ENCODE peak calls at places on chromosomes 3 and 15, in eight cellular contexts. L, Q, Z, U, T, X, R and G are unnamed samples. For H3K27me3, the result is how much of the 10 kb centered on the place peaks cover.

GRCh38 chr3:44080507-44080906 is 161.2 kb upstream of the TOPAZ1 start:
- DNase-seq in L (no peak), Q (no peak), Z (no peak), U (no peak), T (no peak), X (no peak), R (no peak), G (no peak)

GRCh38 chr3:187739561-187740445 is 5.5 kb downstream of the BCL6 start:
- DNase-seq in L (peak), Q (peak), Z (peak), U (peak), T (peak), X (no peak), R (peak), G (peak)

GRCh38 chr3:121730940-121731687 is 18.4 kb downstream of the GOLGB1 start:
- DNase-seq in L (no peak), Q (no peak), Z (no peak), U (no peak), T (no peak), X (no peak), R (no peak), G (no peak)

GRCh38 chr3:197511853-197512635 is 43.7 kb downstream of the BDH1 start:
- DNase-seq in L (no peak), Q (no peak), Z (no peak), U (no peak), T (no peak), X (no peak), R (no peak), G (no peak)

GRCh38 chr3:71398157-71398836 is 185.2 kb downstream of the FOXP1 start:
- DNase-seq in L (no peak), Q (no peak), Z (no peak), U (no peak), T (no peak), X (no peak), R (no peak), G (no peak)

GRCh38 chr15:29018406-29018805 is 132.6 kb downstream of the APBA2 start:
- DNase-seq in L (no peak), Q (no peak), Z (no peak), U (no peak), T (no peak), X (no peak), R (no peak), G (no peak)

GRCh38 chr3:23455775-23456174 is 252.6 kb downstream of the UBE2E2 start:
- DNase-seq in L (no peak), Q (no peak), Z (no peak), U (no peak), T (peak), X (no peak), R (no peak), G (no peak)

GRCh38 chr15:25710184-25710583 is 152.9 kb downstream of the ATP10A start:
- DNase-seq in L (peak), Q (no peak), Z (no peak), U (peak), T (peak), X (no peak), R (peak), G (peak)

GRCh38 chr3:173529062-173529711 is 131.6 kb downstream of the NLGN1 start:
- DNase-seq in L (no peak), Q (no peak), Z (no peak), U (no peak), T (peak), X (no peak), R (no peak), G (peak)

GRCh38 chr15:63250312-63250965 is 27.0 kb upstream of the APH1B start:
- DNase-seq in L (no peak), Q (no peak), Z (no peak), U (no peak), T (peak), X (peak), R (no peak), G (no peak)

GRCh38 chr3:185737020-185737419 is 87.8 kb downstream of the IGF2BP2 start:
- DNase-seq in L (no peak), Q (no peak), Z (no peak), U (no peak), T (peak), X (no peak), R (no peak), G (no peak)

GRCh38 chr15:55247766-55248427 is 41.7 kb downstream of the RAB27A start:
- DNase-seq in L (no peak), Q (no peak), Z (no peak), U (no peak), T (no peak), X (no peak), R (peak), G (peak)

GRCh38 chr3:45819543-45819942 is 22.4 kb downstream of the LZTFL1 start:
- DNase-seq in L (no peak), Q (no peak), Z (no peak), U (no peak), T (peak), X (no peak), R (no peak), G (no peak)

GRCh38 chr15:36951747-36952247 is 148.6 kb downstream of the MEIS2 start:
- DNase-seq in L (no peak), Q (no peak), Z (no peak), U (peak), T (peak), X (no peak), R (peak), G (no peak)

GRCh38 chr3:105752791-105753415 is 115.9 kb downstream of the CBLB start:
- DNase-seq in L (no peak), Q (peak), Z (no peak), U (no peak), T (peak), X (no peak), R (peak), G (no peak)

GRCh38 chr15:73654659-73655058 is 21.5 kb upstream of the NPTN start:
- DNase-seq in L (no peak), Q (no peak), Z (no peak), U (no peak), T (no peak), X (no peak), R (no peak), G (no peak)

GRCh38 chr3:45798034-45798433 is 1.7 kb upstream of the SLC6A20 start:
- DNase-seq in L (no peak), Q (no peak), Z (no peak), U (no peak), T (no peak), X (no peak), R (no peak), G (no peak)

GRCh38 chr15:68994149-68994548 is 20.3 kb upstream of the NOX5 start:
- DNase-seq in L (no peak), Q (no peak), Z (no peak), U (no peak), T (peak), X (no peak), R (no peak), G (no peak)

GRCh38 chr3:119296723-119297122 is 2.5 kb downstream of the ARHGAP31 start:
- DNase-seq in L (no peak), Q (no peak), Z (no peak), U (no peak), T (peak), X (no peak), R (no peak), G (no peak)

GRCh38 chr3:74214286-74214685 is 400.2 kb downstream of the CNTN3 start:
- DNase-seq in L (no peak), Q (no peak), Z (no peak), U (no peak), T (peak), X (no peak), R (no peak), G (no peak)

GRCh38 chr15:70906842-70907241 is 14.2 kb downstream of the LRRC49 start:
- DNase-seq in L (no peak), Q (no peak), Z (no peak), U (no peak), T (peak), X (no peak), R (no peak), G (no peak)

DNA sequence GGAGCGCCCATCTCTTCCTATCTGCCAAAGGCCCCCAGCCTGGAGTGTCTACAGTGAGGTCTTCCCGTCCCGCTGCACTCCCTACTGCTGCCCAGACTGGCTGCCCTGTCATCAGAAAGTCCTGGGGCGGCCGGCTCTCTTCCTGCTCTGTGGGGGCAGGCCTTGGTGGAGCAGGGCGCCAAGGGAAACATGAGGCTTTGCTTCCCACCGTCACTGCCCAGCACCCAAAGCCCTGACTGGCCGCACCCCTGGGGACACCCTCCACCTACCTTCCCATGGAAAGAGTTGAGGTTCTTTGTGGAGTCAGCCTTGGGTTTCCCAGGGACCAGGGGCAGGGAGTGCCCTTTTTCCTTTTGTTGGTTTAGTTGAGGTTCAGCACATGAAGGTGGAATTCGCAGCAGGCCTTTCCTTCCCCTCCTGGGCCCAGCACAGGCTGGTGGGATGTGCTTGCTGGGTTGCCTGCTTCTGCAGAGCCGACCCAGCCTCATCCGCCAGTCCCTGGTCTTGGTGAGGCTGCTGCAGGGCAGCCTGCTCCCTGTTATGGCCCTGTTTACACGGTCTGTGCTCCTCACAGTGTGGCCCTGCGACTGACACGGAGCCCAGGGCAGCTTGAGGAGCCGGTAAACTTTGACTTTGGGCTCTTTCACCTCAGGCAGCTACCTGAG is 51.8 kb upstream of the PLXNA1 start:
- DNase-seq in L (no peak), Q (no peak), Z (no peak), U (no peak), T (no peak), X (no peak), R (no peak), G (no peak)
- H3K27ac ChIP-seq in L (no peak), Q (no peak), Z (no peak), U (no peak), T (no peak), X (no peak), R (no peak), G (no peak)

GRCh38 chr15:88610756-88611231 is 10.3 kb upstream of the AEN start:
- DNase-seq in L (no peak), Q (no peak), Z (no peak), U (peak), T (no peak), X (no peak), R (no peak), G (no peak)

GRCh38 chr15:88605507-88606436 is 15.4 kb upstream of the AEN start:
- DNase-seq in L (peak), Q (no peak), Z (no peak), U (peak), T (peak), X (no peak), R (peak), G (no peak)

GRCh38 chr15:88609344-88609743 is 11.8 kb upstream of the AEN start:
- DNase-seq in L (no peak), Q (no peak), Z (no peak), U (no peak), T (no peak), X (no peak), R (no peak), G (no peak)

GRCh38 chr15:88606437-88606794 is 14.7 kb upstream of the AEN start:
- DNase-seq in L (no peak), Q (no peak), Z (no peak), U (no peak), T (no peak), X (no peak), R (no peak), G (no peak)

DNA sequence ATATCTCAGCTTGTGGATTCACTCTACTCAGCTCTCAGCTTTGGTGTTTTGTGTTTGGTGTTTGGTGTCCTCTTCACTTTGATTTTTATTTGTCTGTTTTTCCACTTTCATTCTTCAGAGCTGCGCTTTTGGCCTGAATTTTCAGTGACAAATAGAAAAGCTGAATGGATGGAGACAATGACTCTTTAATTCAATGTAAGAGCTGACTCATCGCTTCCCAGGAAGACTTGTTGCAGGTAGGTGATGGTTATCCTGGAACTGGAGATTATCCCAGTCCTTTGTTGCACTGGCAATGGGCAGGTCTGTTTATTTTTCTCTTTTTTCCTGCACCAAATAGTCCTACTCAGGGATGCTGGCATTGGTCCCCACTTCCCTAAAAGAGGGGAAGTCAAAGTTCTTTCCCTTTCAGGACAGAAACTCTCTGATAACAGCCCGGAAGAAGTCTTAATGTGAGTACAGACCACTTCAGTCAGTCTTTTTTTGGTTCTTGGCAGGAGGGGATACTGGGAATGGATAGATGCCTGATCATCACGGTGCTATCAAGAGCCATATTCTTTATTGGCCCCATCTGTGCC is 12.4 kb upstream of the AEN start:
- DNase-seq in L (no peak), Q (no peak), Z (no peak), U (no peak), T (no peak), X (no peak), R (no peak), G (no peak)
- H3K27me3 ChIP-seq in L (under half), Q (under half), Z (under half), U (under half), T (under half), X (half or more), R (under half), G (under half)

GRCh38 chr15:42092666-42093445 is 1.5 kb downstream of the PLA2G4D start:
- DNase-seq in L (no peak), Q (no peak), Z (peak), U (no peak), T (no peak), X (peak), R (peak), G (peak)
- H3K27ac ChIP-seq in L (no peak), Q (no peak), Z (no peak), U (peak), T (no peak), X (peak), R (no peak), G (no peak)

GRCh38 chr3:16173696-16174355 is 654 bp upstream of the GALNT15 start:
- DNase-seq in L (no peak), Q (no peak), Z (no peak), U (no peak), T (peak), X (no peak), R (no peak), G (no peak)

GRCh38 chr3:16171825-16172224 is 2.7 kb upstream of the GALNT15 start:
- DNase-seq in L (no peak), Q (no peak), Z (no peak), U (no peak), T (no peak), X (no peak), R (no peak), G (no peak)

GRCh38 chr3:16171009-16171408 is 3.5 kb upstream of the GALNT15 start:
- DNase-seq in L (no peak), Q (no peak), Z (no peak), U (no peak), T (no peak), X (no peak), R (no peak), G (no peak)

GRCh38 chr3:16168211-16168610 is 6.3 kb upstream of the GALNT15 start:
- DNase-seq in L (no peak), Q (no peak), Z (no peak), U (no peak), T (no peak), X (no peak), R (no peak), G (no peak)
- H3K27me3 ChIP-seq in L (under half), Q (under half), Z (under half), U (under half), T (under half), X (under half), R (under half), G (under half)

GRCh38 chr3:10349801-10350200 is 28.9 kb upstream of the SEC13 start:
- DNase-seq in L (no peak), Q (no peak), Z (no peak), U (no peak), T (no peak), X (no peak), R (no peak), G (no peak)

GRCh38 chr3:10347648-10348403 is 26.9 kb upstream of the SEC13 start:
- DNase-seq in L (no peak), Q (no peak), Z (no peak), U (no peak), T (no peak), X (no peak), R (no peak), G (no peak)

GRCh38 chr3:10350324-10350985 is 29.5 kb upstream of the SEC13 start:
- DNase-seq in L (no peak), Q (no peak), Z (no peak), U (no peak), T (no peak), X (no peak), R (no peak), G (no peak)

GRCh38 chr3:10345911-10346310 is 25.0 kb upstream of the SEC13 start:
- DNase-seq in L (no peak), Q (no peak), Z (no peak), U (no peak), T (no peak), X (no peak), R (no peak), G (no peak)

DNA sequence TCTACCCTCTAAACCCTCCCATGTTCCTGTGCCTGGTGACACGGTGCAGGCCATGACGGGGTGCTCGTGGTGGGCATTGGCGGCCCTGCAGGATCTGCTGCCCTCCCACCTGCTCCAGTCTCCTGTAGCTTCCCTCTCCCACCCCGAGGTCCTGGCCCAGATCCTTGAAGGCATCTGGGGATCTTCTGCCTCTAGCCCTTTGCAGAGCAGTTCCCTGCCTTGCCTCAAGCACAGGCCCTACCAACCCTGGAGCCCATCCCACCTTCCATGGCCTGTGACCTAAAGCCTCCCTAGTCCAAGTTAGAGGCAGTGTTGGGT is 27.5 kb upstream of the SEC13 start:
- DNase-seq in L (no peak), Q (no peak), Z (no peak), U (no peak), T (no peak), X (no peak), R (no peak), G (no peak)
- H3K27ac ChIP-seq in L (no peak), Q (no peak), Z (no peak), U (no peak), T (no peak), X (no peak), R (no peak), G (no peak)

GRCh38 chr3:50390523-50391177 is 31.3 kb upstream of the TMEM115 start:
- DNase-seq in L (peak), Q (no peak), Z (no peak), U (no peak), T (no peak), X (no peak), R (peak), G (peak)
- H3K27me3 ChIP-seq in L (under half), Q (under half), Z (under half), U (under half), T (under half), X (half or more), R (under half), G (under half)

DNA sequence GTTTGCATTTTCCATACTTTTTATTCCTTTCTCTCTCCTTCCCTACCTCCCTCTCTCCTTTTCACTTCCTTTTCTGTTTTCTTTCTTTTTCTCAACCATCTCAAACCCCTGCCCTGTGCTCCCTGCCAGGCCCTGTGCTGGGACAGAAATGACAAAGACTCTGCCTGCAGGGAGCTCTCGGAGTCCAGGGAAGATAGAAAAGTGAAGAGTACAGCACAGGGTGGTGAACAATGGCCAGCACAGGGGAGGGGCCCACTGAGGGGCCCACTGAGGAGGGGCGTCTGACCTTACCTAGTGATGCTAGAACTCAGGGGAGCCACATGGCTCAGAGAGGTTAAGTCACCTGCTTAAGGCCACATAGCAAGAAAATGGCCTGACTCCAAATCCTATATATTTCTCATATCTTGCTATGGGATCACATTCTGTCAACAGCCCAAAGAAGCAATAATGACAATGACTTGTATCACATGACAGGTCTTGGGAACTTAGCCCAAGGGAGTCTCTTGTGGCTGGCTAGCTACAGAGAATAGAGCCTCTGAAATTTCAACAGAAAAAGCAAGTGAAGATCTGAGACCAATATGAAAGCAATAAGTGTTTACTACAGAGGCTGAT is 44.3 kb upstream of the ATP2B2 start:
- DNase-seq in L (no peak), Q (no peak), Z (no peak), U (no peak), T (no peak), X (no peak), R (no peak), G (peak)
- H3K27ac ChIP-seq in L (no peak), Q (no peak), Z (no peak), U (no peak), T (no peak), X (no peak), R (no peak), G (no peak)